ENCODE peak calls at places on chromosomes 7 and 10, in six cellular contexts. I is WTC11, N is GDM1, C is tibial artery, B is colonic mucosa, A is T-helper 2 cell. W is an unnamed sample.
A peak's percentile ranks its signal among the peaks of the same experiment; 100 is the strongest.

GRCh38 chr7:131623154-131623553 is 66.7 kb upstream of the PODXL start:
- DNase-seq in I (no peak), N (no peak), C (peak; percentile 38), B (peak; percentile 25), A (no peak), W (no peak)

GRCh38 chr7:100406767-100407166 is 21.7 kb downstream of the ZCWPW1 start:
- DNase-seq in I (no peak), N (no peak), C (no peak), B (no peak), A (no peak), W (no peak)

GRCh38 chr10:76010703-76011102 is 579.3 kb downstream of the LRMDA start:
- DNase-seq in I (no peak), N (no peak), C (no peak), B (no peak), A (no peak), W (no peak)

GRCh38 chr10:89206402-89207180 is 526 bp downstream of the CH25H start:
- DNase-seq in I (peak; percentile 26), N (no peak), C (no peak), B (peak; percentile 35), A (peak; percentile 37), W (no peak)

GRCh38 chr7:32290015-32290414 is 200.2 kb downstream of the LSM5 start:
- DNase-seq in I (no peak), N (no peak), C (no peak), B (no peak), A (no peak), W (peak; percentile 49)

GRCh38 chr7:44396931-44397525 is 71.6 kb upstream of the CAMK2B start:
- DNase-seq in I (no peak), N (no peak), C (no peak), B (no peak), A (no peak), W (no peak)

GRCh38 chr7:73557397-73558257 is at the start of gene BCL7B:
- DNase-seq in I (peak; percentile 70), N (peak; percentile 62), C (peak; percentile 41), B (peak; percentile 79), A (peak; percentile 72), W (peak; percentile 62)

GRCh38 chr7:150403376-150404171 is 24.4 kb downstream of the ZNF775 start:
- DNase-seq in I (peak; percentile 17), N (no peak), C (no peak), B (no peak), A (no peak), W (no peak)

GRCh38 chr7:868189-868486 is 8.2 kb upstream of the GET4 start:
- DNase-seq in I (no peak), N (no peak), C (no peak), B (no peak), A (no peak), W (no peak)